ENCODE peak calls at places on chromosomes 7 and 10, in six cellular contexts. A, O, T, D, E and V are unnamed samples.

GRCh38 chr10:133275683-133276092 is 980 bp downstream of the ADAM8 start:
- DNase-seq in T (no peak), E (no peak), A (no peak), D (no peak), O (peak; percentile 63), V (no peak)

GRCh38 chr10:89502556-89502955 is 32.8 kb downstream of the SLC16A12 start:
- DNase-seq in T (no peak), A (no peak), O (no peak), D (no peak), E (no peak), V (no peak)

GRCh38 chr10:21100871-21101514 is 203.9 kb upstream of the NEBL start:
- DNase-seq in T (no peak), E (no peak), D (no peak), O (no peak), A (no peak), V (no peak)

GRCh38 chr10:77925795-77926565 is 575 bp downstream of the DLG5 start:
- DNase-seq in T (no peak), O (peak; percentile 56), D (peak; percentile 67), A (peak; percentile 62), E (no peak), V (no peak)

GRCh38 chr10:67666416-67667043 is 29.5 kb downstream of the CTNNA3 start:
- DNase-seq in A (no peak), D (no peak), E (no peak), T (peak; percentile 41), O (peak; percentile 14), V (no peak)

GRCh38 chr10:84825330-84825729 is 496.9 kb downstream of the CCSER2 start:
- DNase-seq in O (no peak), D (peak; percentile 56), A (no peak), E (no peak), T (no peak), V (no peak)

GRCh38 chr7:22657479-22657878 is 69.5 kb upstream of the IL6 start:
- DNase-seq in E (no peak), A (no peak), D (no peak), O (no peak), T (no peak), V (no peak)

GRCh38 chr10:63553031-63553430 is 31.8 kb downstream of the REEP3 start:
- DNase-seq in D (no peak), E (no peak), T (no peak), O (no peak), A (no peak), V (no peak)

GRCh38 chr10:78894841-78895195 is 173.9 kb upstream of the ZMIZ1 start:
- DNase-seq in A (no peak), O (no peak), T (no peak), D (no peak), E (no peak), V (no peak)

GRCh38 chr7:50355817-50356178 is 51.3 kb downstream of the IKZF1 start:
- DNase-seq in T (no peak), A (no peak), E (no peak), D (no peak), O (no peak), V (peak; percentile 8)

GRCh38 chr7:16295558-16295957 is 125.8 kb downstream of the CRPPA start:
- DNase-seq in O (no peak), T (no peak), A (no peak), D (no peak), E (no peak), V (no peak)

GRCh38 chr10:1186693-1186990 is 130.5 kb downstream of the WDR37 start:
- DNase-seq in T (no peak), E (no peak), A (no peak), D (no peak), O (no peak), V (no peak)

GRCh38 chr10:22379059-22379458 is 33.8 kb downstream of the SPAG6 start:
- DNase-seq in O (peak; percentile 39), D (no peak), T (no peak), A (no peak), E (no peak), V (no peak)

GRCh38 chr10:132591166-132591971 is 53.8 kb downstream of the INPP5A start:
- DNase-seq in A (no peak), T (no peak), O (no peak), E (no peak), D (peak; percentile 62), V (no peak)

GRCh38 chr10:80433134-80433533 is 21.0 kb upstream of the TSPAN14 start:
- DNase-seq in T (no peak), O (no peak), D (no peak), E (no peak), A (no peak), V (no peak)

GRCh38 chr10:132137111-132138072 is 49.4 kb upstream of the DPYSL4 start:
- DNase-seq in A (no peak), E (no peak), O (no peak), T (no peak), D (peak; percentile 12), V (no peak)

GRCh38 chr10:15482168-15482567 is 111.1 kb upstream of the FAM171A1 start:
- DNase-seq in T (no peak), O (no peak), E (no peak), D (no peak), A (no peak), V (no peak)

GRCh38 chr7:17304926-17305325 is 6.5 kb downstream of the AHR start:
- DNase-seq in D (no peak), A (no peak), T (peak; percentile 55), E (no peak), O (no peak), V (no peak)

GRCh38 chr7:117484988-117485655 is 5.3 kb downstream of the CFTR start:
- DNase-seq in E (no peak), D (no peak), A (no peak), O (no peak), T (no peak), V (no peak)

GRCh38 chr10:33136271-33136670 is 178.2 kb upstream of the ITGB1 start:
- DNase-seq in T (no peak), A (no peak), E (no peak), O (no peak), D (no peak), V (no peak)

GRCh38 chr7:44293561-44294324 is 31.7 kb downstream of the CAMK2B start:
- DNase-seq in O (no peak), T (no peak), A (no peak), D (peak; percentile 54), E (no peak), V (no peak)

GRCh38 chr7:81488210-81488609 is 281.6 kb downstream of the HGF start:
- DNase-seq in O (no peak), T (no peak), A (no peak), D (no peak), E (no peak), V (no peak)

GRCh38 chr7:105402221-105403095 is 13.7 kb upstream of the SRPK2 start:
- DNase-seq in O (no peak), A (no peak), D (no peak), E (no peak), T (no peak), V (no peak)

GRCh38 chr10:6721480-6721879 is 141.4 kb upstream of the PRKCQ start:
- DNase-seq in O (no peak), E (no peak), D (peak; percentile 44), T (no peak), A (no peak), V (no peak)

GRCh38 chr10:12684784-12685183 is 316.7 kb downstream of the CCDC3 start:
- DNase-seq in T (no peak), A (no peak), D (no peak), E (no peak), O (no peak), V (no peak)

GRCh38 chr7:50865450-50865849 is 82.8 kb upstream of the GRB10 start:
- DNase-seq in E (no peak), D (no peak), A (no peak), T (no peak), O (no peak), V (no peak)

GRCh38 chr7:140911746-140912145 is 13.0 kb downstream of the BRAF start:
- DNase-seq in T (no peak), O (no peak), A (no peak), E (no peak), D (no peak), V (no peak)

GRCh38 chr10:73910401-73910763 is 550 bp upstream of the PLAU start:
- DNase-seq in T (peak; percentile 44), A (no peak), E (no peak), O (peak; percentile 43), D (no peak), V (no peak)

GRCh38 chr7:929311-929711 is 25.2 kb downstream of the ADAP1 start:
- DNase-seq in T (no peak), D (peak; percentile 19), O (no peak), E (no peak), A (peak; percentile 6), V (no peak)